ENCODE peak calls at places on chromosomes 6 and 20, in four cellular contexts. R, E, H and V are unnamed samples.

GRCh38 chr20:34578521-34579147 is 20.1 kb downstream of the MAP1LC3A start:
- DNase-seq in H (no peak), E (no peak), R (no peak), V (no peak)

GRCh38 chr6:157023958-157024357 is 246.8 kb downstream of the ARID1B start:
- DNase-seq in R (no peak), H (no peak), E (no peak), V (no peak)

GRCh38 chr6:3977875-3978711 is 100.8 kb downstream of the FAM217A start:
- DNase-seq in R (no peak), H (peak; percentile 46), E (peak; percentile 51), V (peak; percentile 38)

GRCh38 chr6:2810092-2810671 is 31.5 kb downstream of the SERPINB1 start:
- DNase-seq in E (no peak), R (no peak), H (no peak), V (no peak)

GRCh38 chr20:8043687-8044278 is 24.2 kb upstream of the TMX4 start:
- DNase-seq in H (peak; percentile 42), R (no peak), E (peak; percentile 81), V (no peak)

GRCh38 chr6:3419624-3420272 is 37.1 kb downstream of the SLC22A23 start:
- DNase-seq in E (peak; percentile 87), H (no peak), R (no peak), V (no peak)

GRCh38 chr20:50693001-50693400 is 1.7 kb upstream of the RIPOR3 start:
- DNase-seq in H (no peak), R (no peak), E (no peak), V (no peak)

GRCh38 chr6:156102129-156102528 is 646.5 kb upstream of the NOX3 start:
- DNase-seq in E (no peak), H (no peak), R (peak; percentile 45), V (no peak)

GRCh38 chr20:40962733-40963504 is 65.7 kb upstream of the TOP1 start:
- DNase-seq in H (peak; percentile 85), R (peak; percentile 91), E (peak; percentile 72), V (no peak)

GRCh38 chr20:54005524-54005923 is 64.9 kb downstream of the BCAS1 start:
- DNase-seq in E (no peak), R (no peak), H (no peak), V (no peak)

DNA sequence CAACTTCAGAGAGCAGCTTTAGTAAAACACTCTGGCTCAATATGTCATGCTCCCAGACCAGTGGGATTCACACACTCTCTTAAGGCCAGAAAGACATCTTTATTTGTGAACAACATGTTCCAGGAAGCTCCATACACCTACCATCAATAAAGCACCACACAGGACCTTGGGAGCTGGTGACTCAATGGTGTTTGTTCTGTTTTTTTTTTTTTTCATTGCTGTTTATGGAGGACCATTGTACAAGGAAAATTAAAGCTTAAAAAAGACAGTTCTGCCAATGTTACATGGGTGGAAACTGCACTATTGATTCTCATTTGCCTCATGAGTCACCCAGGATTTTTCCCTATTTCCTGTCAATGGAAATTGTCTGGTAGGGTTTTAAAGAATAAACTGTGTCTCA is 36.3 kb upstream of the TENT5A start:
- DNase-seq in E (peak; percentile 36), R (no peak), H (no peak), V (no peak)
- TF ChIP-seq HDAC6 in E (no peak), R (no peak), H (no peak), V (no peak)

DNA sequence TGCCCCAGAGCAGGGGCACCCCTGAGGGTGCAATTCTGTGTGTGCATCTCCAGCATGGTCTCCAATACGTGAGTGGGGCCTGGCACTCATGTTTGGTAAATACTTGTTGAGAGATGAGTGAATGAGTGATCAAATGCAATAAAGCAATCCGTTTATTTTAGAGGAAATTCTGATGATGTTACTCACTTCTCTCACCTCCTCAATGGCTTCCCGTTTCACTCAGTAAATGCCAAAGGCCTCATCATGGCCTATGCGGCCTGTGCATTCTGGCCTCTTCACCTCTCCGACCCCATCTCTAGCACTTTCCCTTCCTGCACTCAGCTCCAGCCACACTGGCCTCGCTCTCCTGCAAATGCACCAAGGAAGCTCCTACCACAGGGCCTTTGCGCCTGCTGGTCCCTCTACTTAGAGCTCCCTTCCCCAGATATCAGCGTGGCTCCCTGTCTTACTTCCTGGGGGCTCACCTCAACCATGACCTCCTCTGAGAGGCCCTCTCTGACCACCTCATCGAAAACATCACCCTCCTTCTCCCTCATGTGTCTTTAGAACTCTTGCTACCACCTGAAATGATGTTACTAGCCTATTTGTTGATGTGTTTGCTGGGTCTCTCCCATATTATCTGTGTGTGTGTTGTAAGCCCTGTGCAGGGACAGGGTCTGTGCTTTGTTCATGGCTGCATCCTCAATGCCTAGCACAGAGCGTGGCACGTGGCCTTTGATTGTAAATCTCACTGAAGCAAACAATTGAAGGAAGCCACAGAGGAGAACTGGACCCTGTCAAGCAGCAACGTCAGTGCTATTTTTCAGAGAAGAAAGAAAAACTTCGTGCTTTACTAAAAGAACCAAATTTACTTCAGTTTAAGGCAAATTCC is 42.6 kb downstream of the RAB44 start:
- DNase-seq in H (no peak), E (no peak), R (no peak), V (no peak)
- TF ChIP-seq HDAC6 in H (no peak), E (no peak), R (no peak), V (no peak)

DNA sequence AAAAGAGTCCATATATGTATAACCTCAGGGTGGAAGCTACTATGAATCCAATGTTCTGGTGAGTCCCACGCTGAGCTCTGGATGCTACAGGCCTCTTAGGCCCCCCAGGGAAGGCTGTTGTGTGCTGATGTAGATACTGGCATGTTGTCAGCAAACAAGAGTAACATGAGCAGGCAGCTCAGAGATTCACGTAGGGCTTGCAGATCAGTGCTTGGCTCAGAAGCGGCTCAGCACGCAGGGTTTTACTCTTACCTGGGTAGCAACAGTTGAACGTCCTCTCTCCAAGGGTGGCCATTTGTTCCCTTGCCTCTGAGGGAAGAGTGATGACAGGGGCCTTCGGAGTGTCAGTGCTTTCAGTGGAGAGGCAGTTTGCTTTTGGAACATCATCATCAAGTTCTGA is 93.4 kb downstream of the ZFP64 start:
- DNase-seq in E (no peak), H (no peak), R (no peak), V (no peak)
- TF ChIP-seq HDAC6 in E (no peak), H (no peak), R (no peak), V (no peak)

DNA sequence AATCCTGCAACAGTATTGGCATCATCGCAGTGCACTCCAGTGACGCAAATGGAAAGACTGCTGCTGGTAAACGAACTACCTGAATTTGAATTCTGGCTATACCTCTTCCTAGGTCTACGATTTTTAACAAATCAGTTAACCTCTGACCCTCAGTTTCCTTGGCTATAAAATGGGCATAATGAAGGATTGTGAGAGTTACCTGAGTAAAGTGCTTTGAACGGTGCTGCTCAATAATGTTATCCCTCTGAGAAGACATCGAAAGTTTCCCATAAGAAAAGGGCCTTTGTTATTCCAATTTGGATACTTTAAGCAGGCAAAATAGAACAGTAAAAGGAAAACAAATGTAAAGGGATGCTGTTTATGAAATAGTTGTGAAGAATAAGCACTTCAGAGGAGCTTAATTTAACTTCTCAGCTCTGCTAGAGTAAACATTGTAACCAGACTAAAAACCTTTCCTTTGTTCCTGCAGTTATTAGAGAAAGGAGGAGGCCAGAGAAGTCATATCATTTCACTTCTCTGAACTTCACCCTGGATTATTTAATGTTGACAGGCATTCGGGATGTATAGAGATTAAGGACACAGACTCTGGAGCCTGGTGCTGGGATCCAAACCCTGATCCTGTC is 5.8 kb downstream of the SGK1 start:
- DNase-seq in R (no peak), E (no peak), H (no peak), V (no peak)
- TF ChIP-seq HDAC6 in R (no peak), E (no peak), H (no peak), V (no peak)